ENCODE peak calls at places on chromosomes 5 and 9, in ten cellular contexts. A, Y, E, I, J, Z, G, F, S and V are unnamed samples.
A peak's percentile ranks its signal among the peaks of the same experiment; 100 is the strongest.

GRCh38 chr5:55510523-55510880 is 24.3 kb downstream of the PLPP1 start:
- DNase-seq in A (no peak), Y (no peak), E (no peak), I (no peak), J (no peak), Z (no peak), G (no peak), F (no peak), S (no peak), V (no peak)

GRCh38 chr9:126439402-126439765 is 112.8 kb downstream of the MVB12B start:
- DNase-seq in A (peak; percentile 74), Y (no peak), E (no peak), I (peak; percentile 41), J (peak; percentile 36), Z (peak; percentile 58), G (peak; percentile 26), F (no peak), S (no peak), V (no peak)

GRCh38 chr9:19201899-19202891 is 28.3 kb upstream of the DENND4C start:
- DNase-seq in A (no peak), Y (peak; percentile 92), E (no peak), I (peak; percentile 36), J (peak; percentile 31), Z (no peak), G (no peak), F (no peak), S (peak; percentile 12), V (no peak)

GRCh38 chr9:38146844-38147243 is 77.8 kb upstream of the SHB start:
- DNase-seq in A (no peak), Y (no peak), E (no peak), I (no peak), J (no peak), Z (no peak), G (no peak), F (no peak), S (no peak), V (no peak)

GRCh38 chr5:148645527-148645926 is 8.8 kb downstream of the HTR4 start:
- DNase-seq in A (no peak), Y (no peak), E (no peak), I (no peak), J (no peak), Z (no peak), G (no peak), F (no peak), S (no peak), V (no peak)

GRCh38 chr5:87242242-87242641 is 25.4 kb upstream of the RASA1 start:
- DNase-seq in A (no peak), Y (no peak), E (no peak), I (no peak), J (no peak), Z (no peak), G (no peak), F (no peak), S (no peak), V (no peak)

GRCh38 chr5:1298723-1299510 is 4.0 kb upstream of the TERT start:
- DNase-seq in A (no peak), Y (no peak), E (no peak), I (no peak), J (no peak), Z (no peak), G (no peak), F (no peak), S (no peak), V (no peak)

GRCh38 chr9:17519761-17520160 is 59.1 kb upstream of the SH3GL2 start:
- DNase-seq in A (no peak), Y (no peak), E (no peak), I (peak; percentile 26), J (peak; percentile 17), Z (no peak), G (no peak), F (no peak), S (no peak), V (no peak)

GRCh38 chr9:121055642-121056143 is 5.6 kb upstream of the C5 start:
- DNase-seq in A (no peak), Y (peak; percentile 83), E (no peak), I (peak; percentile 17), J (peak; percentile 19), Z (no peak), G (no peak), F (no peak), S (peak; percentile 84), V (no peak)

GRCh38 chr5:67194169-67194568 is 2.4 kb downstream of the CD180 start:
- DNase-seq in A (no peak), Y (no peak), E (no peak), I (no peak), J (no peak), Z (no peak), G (no peak), F (no peak), S (no peak), V (no peak)

GRCh38 chr9:129574911-129575574 is 45.9 kb downstream of the C9orf50 start:
- DNase-seq in A (peak; percentile 65), Y (no peak), E (no peak), I (no peak), J (no peak), Z (no peak), G (no peak), F (no peak), S (no peak), V (no peak)

GRCh38 chr9:116646661-116647514 is 40.2 kb upstream of the TRIM32 start:
- DNase-seq in A (peak; percentile 80), Y (peak; percentile 37), E (no peak), I (peak; percentile 79), J (peak; percentile 77), Z (peak; percentile 34), G (no peak), F (no peak), S (no peak), V (no peak)

GRCh38 chr9:121885345-121885901 is 207.7 kb downstream of the TTLL11 start:
- DNase-seq in A (no peak), Y (no peak), E (no peak), I (no peak), J (peak; percentile 49), Z (no peak), G (no peak), F (no peak), S (no peak), V (no peak)

GRCh38 chr5:120396186-120396585 is 67.9 kb upstream of the PRR16 start:
- DNase-seq in A (peak; percentile 41), Y (no peak), E (no peak), I (no peak), J (peak; percentile 39), Z (peak; percentile 41), G (peak; percentile 92), F (no peak), S (no peak), V (no peak)

GRCh38 chr5:120394259-120394658 is 69.8 kb upstream of the PRR16 start:
- DNase-seq in A (no peak), Y (no peak), E (no peak), I (no peak), J (no peak), Z (no peak), G (no peak), F (no peak), S (no peak), V (no peak)
- TF ChIP-seq CTCF in A (no peak), Y (no peak), E (no peak), I (peak; percentile 11), J (no peak), Z (no peak), G (peak; percentile 16), F (no peak), S (no peak), V (no peak)

DNA sequence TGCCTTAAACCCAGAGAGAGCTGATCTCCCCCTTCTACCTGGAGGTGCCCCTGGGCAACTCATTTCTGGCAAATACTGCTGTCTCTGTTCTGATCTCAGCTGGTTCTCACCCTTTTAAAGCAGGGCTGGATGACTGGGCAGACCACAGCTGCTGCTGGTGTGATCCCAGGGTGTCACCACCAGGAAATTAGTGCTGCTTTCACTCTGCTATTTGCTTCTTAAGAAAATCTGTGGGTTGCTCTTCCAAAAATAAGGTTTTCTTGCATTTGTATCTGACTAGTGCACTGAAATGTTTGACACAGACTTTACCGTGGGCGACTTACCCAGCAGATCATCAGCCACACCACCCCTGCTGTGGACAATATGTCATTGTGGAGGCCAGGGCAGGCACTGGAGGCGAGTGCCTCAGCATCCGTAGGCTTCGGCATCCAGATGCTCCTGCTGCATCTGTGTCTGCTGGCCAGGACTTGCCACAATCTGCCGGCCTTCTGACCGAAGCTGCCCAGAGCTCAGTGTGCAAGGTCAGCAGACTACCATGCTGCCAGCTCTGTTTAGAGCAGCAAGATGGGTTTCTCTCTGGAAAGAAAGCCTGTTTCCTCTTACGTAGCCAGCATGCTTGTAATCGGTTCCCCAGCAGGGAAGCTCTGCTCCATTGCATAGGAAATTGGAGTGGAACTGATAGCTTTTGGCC is 13.6 kb downstream of the ARHGAP26 start:
- DNase-seq in A (peak; percentile 45), Y (no peak), E (no peak), I (peak; percentile 50), J (peak; percentile 38), Z (no peak), G (no peak), F (peak; percentile 52), S (no peak), V (peak; percentile 74)
- TF ChIP-seq CTCF in A (no peak), Y (no peak), E (peak; percentile 21), I (no peak), J (peak; percentile 1), Z (no peak), G (no peak), F (no peak), S (no peak), V (peak; percentile 3)

GRCh38 chr5:179183481-179183880 is 123.3 kb downstream of the ZNF354C start:
- DNase-seq in A (no peak), Y (no peak), E (no peak), I (no peak), J (no peak), Z (no peak), G (no peak), F (no peak), S (no peak), V (no peak)
- TF ChIP-seq CTCF in A (no peak), Y (no peak), E (no peak), I (no peak), J (no peak), Z (no peak), G (no peak), F (no peak), S (no peak), V (no peak)

GRCh38 chr9:74773886-74774479 is 113.7 kb downstream of the TRPM6 start:
- DNase-seq in A (peak; percentile 71), Y (peak; percentile 63), E (peak; percentile 85), I (peak; percentile 83), J (peak; percentile 85), Z (peak; percentile 73), G (no peak), F (peak; percentile 63), S (peak; percentile 80), V (peak; percentile 77)

GRCh38 chr9:74770508-74771261 is 117.0 kb downstream of the TRPM6 start:
- DNase-seq in A (no peak), Y (peak; percentile 48), E (no peak), I (peak; percentile 31), J (no peak), Z (peak; percentile 39), G (no peak), F (peak; percentile 33), S (peak; percentile 24), V (peak; percentile 71)

GRCh38 chr9:74772126-74772525 is 115.6 kb downstream of the TRPM6 start:
- DNase-seq in A (no peak), Y (no peak), E (no peak), I (no peak), J (no peak), Z (no peak), G (no peak), F (no peak), S (no peak), V (no peak)

GRCh38 chr9:74771672-74772071 is 116.0 kb downstream of the TRPM6 start:
- DNase-seq in A (no peak), Y (no peak), E (no peak), I (no peak), J (no peak), Z (no peak), G (no peak), F (no peak), S (no peak), V (no peak)

GRCh38 chr9:74771262-74771585 is 116.5 kb downstream of the TRPM6 start:
- DNase-seq in A (no peak), Y (no peak), E (no peak), I (no peak), J (no peak), Z (no peak), G (no peak), F (no peak), S (no peak), V (no peak)
- TF ChIP-seq CTCF in A (no peak), Y (no peak), E (no peak), I (no peak), J (no peak), Z (peak; percentile 32), G (no peak), F (peak; percentile 34), S (no peak), V (peak; percentile 44)